ENCODE peak calls at places on chromosomes 16 and 17, in six cellular contexts. One of them, this sample, is unnamed.

GRCh38 chr16:66207139-66207863 is 159.2 kb upstream of the CDH5 start:
- DNase-seq in fibroblast of mammary gland: peak; percentile 19
- DNase-seq in lower lobe of right lung: no peak
- DNase-seq in NCI-H460: no peak
- DNase-seq in tibial artery: peak; percentile 55
- DNase-seq in caudate nucleus: no peak
- DNase-seq in this sample: peak; percentile 2

GRCh38 chr16:85709766-85710423 is 21.1 kb upstream of the GINS2 start:
- DNase-seq in fibroblast of mammary gland: no peak
- DNase-seq in lower lobe of right lung: no peak
- DNase-seq in NCI-H460: no peak
- DNase-seq in tibial artery: no peak
- DNase-seq in caudate nucleus: no peak
- DNase-seq in this sample: no peak

GRCh38 chr16:19744670-19745069 is 26.6 kb downstream of the IQCK start:
- DNase-seq in fibroblast of mammary gland: no peak
- DNase-seq in lower lobe of right lung: no peak
- DNase-seq in NCI-H460: no peak
- DNase-seq in tibial artery: no peak
- DNase-seq in caudate nucleus: no peak
- DNase-seq in this sample: peak; percentile 50

GRCh38 chr17:63832455-63832854 is 5.0 kb upstream of the FTSJ3 start:
- DNase-seq in fibroblast of mammary gland: no peak
- DNase-seq in lower lobe of right lung: no peak
- DNase-seq in NCI-H460: no peak
- DNase-seq in tibial artery: no peak
- DNase-seq in caudate nucleus: no peak
- DNase-seq in this sample: peak; percentile 19

GRCh38 chr16:81625544-81626152 is 153.4 kb upstream of the PLCG2 start:
- DNase-seq in fibroblast of mammary gland: peak; percentile 29
- DNase-seq in lower lobe of right lung: peak; percentile 64
- DNase-seq in NCI-H460: no peak
- DNase-seq in tibial artery: peak; percentile 58
- DNase-seq in caudate nucleus: no peak
- DNase-seq in this sample: no peak

GRCh38 chr17:16352838-16353701 is at the start of gene CENPV:
- DNase-seq in fibroblast of mammary gland: peak; percentile 16
- DNase-seq in lower lobe of right lung: peak; percentile 66
- DNase-seq in NCI-H460: peak; percentile 37
- DNase-seq in tibial artery: no peak
- DNase-seq in caudate nucleus: peak; percentile 12
- DNase-seq in this sample: peak; percentile 69

GRCh38 chr17:81329279-81329926 is 34.3 kb upstream of the SLC38A10 start:
- DNase-seq in fibroblast of mammary gland: peak; percentile 90
- DNase-seq in lower lobe of right lung: peak; percentile 91
- DNase-seq in NCI-H460: peak; percentile 77
- DNase-seq in tibial artery: peak; percentile 84
- DNase-seq in caudate nucleus: no peak
- DNase-seq in this sample: peak; percentile 99

GRCh38 chr17:61408151-61409041 is 8.8 kb downstream of the TBX2 start:
- DNase-seq in fibroblast of mammary gland: no peak
- DNase-seq in lower lobe of right lung: peak; percentile 43
- DNase-seq in NCI-H460: no peak
- DNase-seq in tibial artery: peak; percentile 19
- DNase-seq in caudate nucleus: no peak
- DNase-seq in this sample: no peak

GRCh38 chr17:74177018-74177450 is 26.4 kb upstream of the RPL38 start:
- DNase-seq in fibroblast of mammary gland: peak; percentile 42
- DNase-seq in lower lobe of right lung: no peak
- DNase-seq in NCI-H460: no peak
- DNase-seq in tibial artery: no peak
- DNase-seq in caudate nucleus: no peak
- DNase-seq in this sample: peak; percentile 74

GRCh38 chr17:79838541-79839274 is 532 bp downstream of the CBX4 start:
- DNase-seq in fibroblast of mammary gland: peak; percentile 51
- DNase-seq in lower lobe of right lung: peak; percentile 70
- DNase-seq in NCI-H460: no peak
- DNase-seq in tibial artery: no peak
- DNase-seq in caudate nucleus: peak; percentile 60
- DNase-seq in this sample: peak; percentile 81

GRCh38 chr16:9816644-9817043 is 365.6 kb downstream of the GRIN2A start:
- DNase-seq in fibroblast of mammary gland: no peak
- DNase-seq in lower lobe of right lung: no peak
- DNase-seq in NCI-H460: no peak
- DNase-seq in tibial artery: no peak
- DNase-seq in caudate nucleus: no peak
- DNase-seq in this sample: no peak

GRCh38 chr16:71746442-71747046 is 22.0 kb upstream of the PHLPP2 start:
- DNase-seq in fibroblast of mammary gland: peak; percentile 62
- DNase-seq in lower lobe of right lung: no peak
- DNase-seq in NCI-H460: peak; percentile 38
- DNase-seq in tibial artery: no peak
- DNase-seq in caudate nucleus: no peak
- DNase-seq in this sample: peak; percentile 60

GRCh38 chr17:6669479-6670212 is 18.1 kb downstream of the C17orf100 start:
- DNase-seq in fibroblast of mammary gland: no peak
- DNase-seq in lower lobe of right lung: no peak
- DNase-seq in NCI-H460: no peak
- DNase-seq in tibial artery: no peak
- DNase-seq in caudate nucleus: no peak
- DNase-seq in this sample: peak; percentile 28

GRCh38 chr16:64153718-64154117 is 968.1 kb downstream of the CDH11 start:
- DNase-seq in fibroblast of mammary gland: peak; percentile 31
- DNase-seq in lower lobe of right lung: no peak
- DNase-seq in NCI-H460: no peak
- DNase-seq in tibial artery: no peak
- DNase-seq in caudate nucleus: no peak
- DNase-seq in this sample: no peak

GRCh38 chr17:8709006-8709405 is 35.6 kb downstream of the CCDC42 start:
- DNase-seq in fibroblast of mammary gland: no peak
- DNase-seq in lower lobe of right lung: no peak
- DNase-seq in NCI-H460: no peak
- DNase-seq in tibial artery: no peak
- DNase-seq in caudate nucleus: no peak
- DNase-seq in this sample: no peak

GRCh38 chr17:2975469-2975958 is 87.9 kb downstream of the OR1D5 start:
- DNase-seq in fibroblast of mammary gland: peak; percentile 25
- DNase-seq in lower lobe of right lung: no peak
- DNase-seq in NCI-H460: peak; percentile 72
- DNase-seq in tibial artery: no peak
- DNase-seq in caudate nucleus: no peak
- DNase-seq in this sample: no peak

GRCh38 chr17:62098623-62099231 is 33.6 kb upstream of the MED13 start:
- DNase-seq in fibroblast of mammary gland: no peak
- DNase-seq in lower lobe of right lung: no peak
- DNase-seq in NCI-H460: no peak
- DNase-seq in tibial artery: no peak
- DNase-seq in caudate nucleus: no peak
- DNase-seq in this sample: no peak

GRCh38 chr16:72947379-72948237 is 100.3 kb downstream of the ZFHX3 start:
- DNase-seq in fibroblast of mammary gland: no peak
- DNase-seq in lower lobe of right lung: no peak
- DNase-seq in NCI-H460: no peak
- DNase-seq in tibial artery: no peak
- DNase-seq in caudate nucleus: no peak
- DNase-seq in this sample: no peak

GRCh38 chr17:5694507-5694906 is 110.2 kb upstream of the NLRP1 start:
- DNase-seq in fibroblast of mammary gland: no peak
- DNase-seq in lower lobe of right lung: no peak
- DNase-seq in NCI-H460: no peak
- DNase-seq in tibial artery: no peak
- DNase-seq in caudate nucleus: no peak
- DNase-seq in this sample: no peak

GRCh38 chr17:41553987-41554680 is 17.7 kb downstream of the KRT9 start:
- DNase-seq in fibroblast of mammary gland: peak; percentile 26
- DNase-seq in lower lobe of right lung: no peak
- DNase-seq in NCI-H460: no peak
- DNase-seq in tibial artery: no peak
- DNase-seq in caudate nucleus: no peak
- DNase-seq in this sample: no peak

GRCh38 chr17:32266389-32267269 is 997 bp downstream of the RHBDL3 start:
- DNase-seq in fibroblast of mammary gland: no peak
- DNase-seq in lower lobe of right lung: peak; percentile 46
- DNase-seq in NCI-H460: no peak
- DNase-seq in tibial artery: no peak
- DNase-seq in caudate nucleus: no peak
- DNase-seq in this sample: peak; percentile 27

GRCh38 chr16:6096931-6097665 is 999.5 kb upstream of the EEF2KMT start:
- DNase-seq in fibroblast of mammary gland: no peak
- DNase-seq in lower lobe of right lung: no peak
- DNase-seq in NCI-H460: no peak
- DNase-seq in tibial artery: no peak
- DNase-seq in caudate nucleus: no peak
- DNase-seq in this sample: no peak

GRCh38 chr16:49019081-49019633 is 262.5 kb downstream of the CBLN1 start:
- DNase-seq in fibroblast of mammary gland: peak; percentile 80
- DNase-seq in lower lobe of right lung: no peak
- DNase-seq in NCI-H460: peak; percentile 54
- DNase-seq in tibial artery: no peak
- DNase-seq in caudate nucleus: no peak
- DNase-seq in this sample: no peak

GRCh38 chr17:43070257-43070656 is 45.2 kb downstream of the RND2 start:
- DNase-seq in fibroblast of mammary gland: no peak
- DNase-seq in lower lobe of right lung: no peak
- DNase-seq in NCI-H460: no peak
- DNase-seq in tibial artery: no peak
- DNase-seq in caudate nucleus: no peak
- DNase-seq in this sample: no peak

GRCh38 chr16:81709369-81709900 is 69.7 kb upstream of the PLCG2 start:
- DNase-seq in fibroblast of mammary gland: no peak
- DNase-seq in lower lobe of right lung: peak; percentile 27
- DNase-seq in NCI-H460: no peak
- DNase-seq in tibial artery: no peak
- DNase-seq in caudate nucleus: no peak
- DNase-seq in this sample: no peak

GRCh38 chr17:2862197-2862596 is 66.0 kb downstream of the RAP1GAP2 start:
- DNase-seq in fibroblast of mammary gland: no peak
- DNase-seq in lower lobe of right lung: no peak
- DNase-seq in NCI-H460: no peak
- DNase-seq in tibial artery: no peak
- DNase-seq in caudate nucleus: no peak
- DNase-seq in this sample: no peak

GRCh38 chr16:80300876-80301275 is 239.9 kb upstream of the DYNLRB2 start:
- DNase-seq in fibroblast of mammary gland: no peak
- DNase-seq in lower lobe of right lung: no peak
- DNase-seq in NCI-H460: no peak
- DNase-seq in tibial artery: no peak
- DNase-seq in caudate nucleus: no peak
- DNase-seq in this sample: no peak

GRCh38 chr17:82985973-82986372 is 93.4 kb upstream of the METRNL start:
- DNase-seq in fibroblast of mammary gland: peak; percentile 23
- DNase-seq in lower lobe of right lung: peak; percentile 51
- DNase-seq in NCI-H460: no peak
- DNase-seq in tibial artery: no peak
- DNase-seq in caudate nucleus: no peak
- DNase-seq in this sample: no peak

GRCh38 chr16:81542609-81543570 is 98.3 kb downstream of the CMIP start:
- DNase-seq in fibroblast of mammary gland: no peak
- DNase-seq in lower lobe of right lung: peak; percentile 36
- DNase-seq in NCI-H460: no peak
- DNase-seq in tibial artery: no peak
- DNase-seq in caudate nucleus: no peak
- DNase-seq in this sample: no peak

GRCh38 chr16:68737046-68737729 is at the start of gene CDH1:
- DNase-seq in fibroblast of mammary gland: no peak
- DNase-seq in lower lobe of right lung: peak; percentile 94
- DNase-seq in NCI-H460: no peak
- DNase-seq in tibial artery: no peak
- DNase-seq in caudate nucleus: no peak
- DNase-seq in this sample: peak; percentile 94

GRCh38 chr17:45143767-45144198 is 4.5 kb upstream of the HEXIM1 start:
- DNase-seq in fibroblast of mammary gland: peak; percentile 92
- DNase-seq in lower lobe of right lung: peak; percentile 78
- DNase-seq in NCI-H460: no peak
- DNase-seq in tibial artery: peak; percentile 95
- DNase-seq in caudate nucleus: peak; percentile 41
- DNase-seq in this sample: no peak

GRCh38 chr16:66975302-66975893 is 13.0 kb upstream of the CES4A start:
- DNase-seq in fibroblast of mammary gland: no peak
- DNase-seq in lower lobe of right lung: no peak
- DNase-seq in NCI-H460: no peak
- DNase-seq in tibial artery: no peak
- DNase-seq in caudate nucleus: no peak
- DNase-seq in this sample: no peak

GRCh38 chr17:253091-253846 is 71.8 kb upstream of the DOC2B start:
- DNase-seq in fibroblast of mammary gland: no peak
- DNase-seq in lower lobe of right lung: peak; percentile 37
- DNase-seq in NCI-H460: no peak
- DNase-seq in tibial artery: no peak
- DNase-seq in caudate nucleus: no peak
- DNase-seq in this sample: no peak

GRCh38 chr16:760498-761343 is at the start of gene MSLN:
- DNase-seq in fibroblast of mammary gland: no peak
- DNase-seq in lower lobe of right lung: peak; percentile 69
- DNase-seq in NCI-H460: no peak
- DNase-seq in tibial artery: no peak
- DNase-seq in caudate nucleus: no peak
- DNase-seq in this sample: no peak

GRCh38 chr17:65553009-65553645 is 8.3 kb downstream of the AXIN2 start:
- DNase-seq in fibroblast of mammary gland: peak; percentile 81
- DNase-seq in lower lobe of right lung: no peak
- DNase-seq in NCI-H460: no peak
- DNase-seq in tibial artery: no peak
- DNase-seq in caudate nucleus: no peak
- DNase-seq in this sample: no peak

GRCh38 chr16:28859326-28859725 is 4.3 kb upstream of the SH2B1 start:
- DNase-seq in fibroblast of mammary gland: no peak
- DNase-seq in lower lobe of right lung: no peak
- DNase-seq in NCI-H460: no peak
- DNase-seq in tibial artery: no peak
- DNase-seq in caudate nucleus: no peak
- DNase-seq in this sample: no peak

GRCh38 chr17:10629706-10630105 is 27.4 kb downstream of the MYH3 start:
- DNase-seq in fibroblast of mammary gland: no peak
- DNase-seq in lower lobe of right lung: no peak
- DNase-seq in NCI-H460: no peak
- DNase-seq in tibial artery: no peak
- DNase-seq in caudate nucleus: no peak
- DNase-seq in this sample: no peak

GRCh38 chr16:68281368-68282063 is 17.2 kb downstream of the SLC7A6 start:
- DNase-seq in fibroblast of mammary gland: no peak
- DNase-seq in lower lobe of right lung: no peak
- DNase-seq in NCI-H460: no peak
- DNase-seq in tibial artery: no peak
- DNase-seq in caudate nucleus: no peak
- DNase-seq in this sample: no peak

GRCh38 chr17:67293251-67294203 is 48.5 kb upstream of the HELZ start:
- DNase-seq in fibroblast of mammary gland: peak; percentile 53
- DNase-seq in lower lobe of right lung: peak; percentile 80
- DNase-seq in NCI-H460: peak; percentile 40
- DNase-seq in tibial artery: peak; percentile 65
- DNase-seq in caudate nucleus: no peak
- DNase-seq in this sample: peak; percentile 88

This sample was measured in DMS53.